ENCODE peak calls at places on chromosomes 11 and 22, in four cellular contexts. W is ELR, T is A549, B is adipocyte. S is an unnamed sample.

GRCh38 chr11:126080206-126080941 is 17.7 kb upstream of the CDON start:
- DNase-seq in W (no peak), T (peak; percentile 22), B (peak; percentile 29), S (no peak)

GRCh38 chr11:133078591-133079179 is 453.6 kb downstream of the OPCML start:
- DNase-seq in T (peak; percentile 10), B (peak; percentile 69), W (peak; percentile 60), S (peak; percentile 31)

GRCh38 chr11:3822312-3822711 is 14.0 kb downstream of the PGAP2 start:
- DNase-seq in T (no peak), W (no peak), B (no peak), S (no peak)

GRCh38 chr11:67301951-67302516 is 1.3 kb upstream of the SSH3 start:
- DNase-seq in T (no peak), W (peak; percentile 34), B (no peak), S (no peak)

GRCh38 chr11:128487978-128488377 is 99.4 kb downstream of the ETS1 start:
- DNase-seq in T (no peak), B (no peak), W (no peak), S (no peak)

GRCh38 chr11:45871638-45872037 is 13.8 kb upstream of the MAPK8IP1 start:
- DNase-seq in W (no peak), B (no peak), T (no peak), S (no peak)

GRCh38 chr11:93537022-93537421 is 6.2 kb downstream of the SMCO4 start:
- DNase-seq in T (no peak), B (no peak), W (no peak), S (no peak)

GRCh38 chr11:125345706-125346561 is 150.1 kb downstream of the FEZ1 start:
- DNase-seq in W (peak; percentile 65), B (peak; percentile 91), T (peak; percentile 60), S (peak; percentile 42)

GRCh38 chr11:69002101-69002742 is 10.8 kb downstream of the MRGPRF start:
- DNase-seq in T (no peak), W (no peak), B (no peak), S (no peak)

GRCh38 chr22:49617866-49618688 is 209.6 kb downstream of the BRD1 start:
- DNase-seq in T (no peak), B (no peak), W (no peak), S (no peak)

GRCh38 chr22:39622881-39623367 is 52.4 kb downstream of the CACNA1I start:
- DNase-seq in T (peak; percentile 18), B (peak; percentile 46), W (peak; percentile 56), S (peak; percentile 75)

GRCh38 chr11:34650528-34650927 is 29.6 kb downstream of the EHF start:
- DNase-seq in W (no peak), T (no peak), B (no peak), S (no peak)

S was measured in HuH-7.5.